ENCODE peak calls at places on chromosome 19, in four cellular contexts. P, O, G and I are unnamed samples.

GRCh38 chr19:328025-328505 is 16.5 kb downstream of the MIER2 start:
- DNase-seq in P (no peak), O (no peak), G (no peak), I (no peak)

GRCh38 chr19:41321600-41322270 is 11.8 kb downstream of the CCDC97 start:
- DNase-seq in P (no peak), O (no peak), G (peak; percentile 59), I (peak; percentile 85)

GRCh38 chr19:801030-801860 is 4.0 kb downstream of the PTBP1 start:
- DNase-seq in P (peak; percentile 90), O (peak; percentile 88), G (peak; percentile 59), I (peak; percentile 8)

GRCh38 chr19:57641715-57642234 is 8.8 kb downstream of the ZNF211 start:
- DNase-seq in P (no peak), O (no peak), G (no peak), I (no peak)

GRCh38 chr19:2969104-2969504 is 8.3 kb upstream of the TLE6 start:
- DNase-seq in P (no peak), O (peak; percentile 68), G (peak; percentile 77), I (peak; percentile 88)

GRCh38 chr19:771332-771785 is 20.4 kb downstream of the MISP start:
- DNase-seq in P (no peak), O (no peak), G (no peak), I (peak; percentile 73)

GRCh38 chr19:5059191-5059579 is 90.3 kb downstream of the KDM4B start:
- DNase-seq in P (no peak), O (no peak), G (no peak), I (no peak)

GRCh38 chr19:8158411-8159074 is 9.2 kb upstream of the FBN3 start:
- DNase-seq in P (no peak), O (no peak), G (no peak), I (peak; percentile 89)

GRCh38 chr19:50638576-50638975 is 1.1 kb downstream of the SYT3 start:
- DNase-seq in P (no peak), O (no peak), G (no peak), I (no peak)
- H3K27ac ChIP-seq in P (no peak overlapping the region), O (no peak overlapping the region), G (no peak overlapping the region), I (no peak overlapping the region)

GRCh38 chr19:31392514-31392913 is 43.3 kb upstream of the TSHZ3 start:
- DNase-seq in P (no peak), O (no peak), G (no peak), I (no peak)

GRCh38 chr19:31387662-31388175 is 38.5 kb upstream of the TSHZ3 start:
- DNase-seq in P (no peak), O (no peak), G (no peak), I (no peak)

GRCh38 chr19:31390721-31391120 is 41.5 kb upstream of the TSHZ3 start:
- DNase-seq in P (no peak), O (no peak), G (no peak), I (no peak)

GRCh38 chr19:31391518-31391917 is 42.3 kb upstream of the TSHZ3 start:
- DNase-seq in P (no peak), O (no peak), G (no peak), I (no peak)

GRCh38 chr19:31389874-31390273 is 40.6 kb upstream of the TSHZ3 start:
- DNase-seq in P (no peak), O (no peak), G (no peak), I (no peak)
- H3K36me3 ChIP-seq in P (no peaks in the 10 kb centered on the region), O (no peaks in the 10 kb centered on the region), G (no peaks in the 10 kb centered on the region), I (no peaks in the 10 kb centered on the region)

GRCh38 chr19:52635786-52636570 is 2.2 kb downstream of the ZNF83 start:
- DNase-seq in P (no peak), O (no peak), G (no peak), I (no peak)

GRCh38 chr19:52640916-52641315 is 2.8 kb upstream of the ZNF83 start:
- DNase-seq in P (no peak), O (no peak), G (no peak), I (no peak)

GRCh38 chr19:52638601-52639000 is 446 bp upstream of the ZNF83 start:
- DNase-seq in P (peak; percentile 56), O (peak; percentile 22), G (no peak), I (no peak)

DNA sequence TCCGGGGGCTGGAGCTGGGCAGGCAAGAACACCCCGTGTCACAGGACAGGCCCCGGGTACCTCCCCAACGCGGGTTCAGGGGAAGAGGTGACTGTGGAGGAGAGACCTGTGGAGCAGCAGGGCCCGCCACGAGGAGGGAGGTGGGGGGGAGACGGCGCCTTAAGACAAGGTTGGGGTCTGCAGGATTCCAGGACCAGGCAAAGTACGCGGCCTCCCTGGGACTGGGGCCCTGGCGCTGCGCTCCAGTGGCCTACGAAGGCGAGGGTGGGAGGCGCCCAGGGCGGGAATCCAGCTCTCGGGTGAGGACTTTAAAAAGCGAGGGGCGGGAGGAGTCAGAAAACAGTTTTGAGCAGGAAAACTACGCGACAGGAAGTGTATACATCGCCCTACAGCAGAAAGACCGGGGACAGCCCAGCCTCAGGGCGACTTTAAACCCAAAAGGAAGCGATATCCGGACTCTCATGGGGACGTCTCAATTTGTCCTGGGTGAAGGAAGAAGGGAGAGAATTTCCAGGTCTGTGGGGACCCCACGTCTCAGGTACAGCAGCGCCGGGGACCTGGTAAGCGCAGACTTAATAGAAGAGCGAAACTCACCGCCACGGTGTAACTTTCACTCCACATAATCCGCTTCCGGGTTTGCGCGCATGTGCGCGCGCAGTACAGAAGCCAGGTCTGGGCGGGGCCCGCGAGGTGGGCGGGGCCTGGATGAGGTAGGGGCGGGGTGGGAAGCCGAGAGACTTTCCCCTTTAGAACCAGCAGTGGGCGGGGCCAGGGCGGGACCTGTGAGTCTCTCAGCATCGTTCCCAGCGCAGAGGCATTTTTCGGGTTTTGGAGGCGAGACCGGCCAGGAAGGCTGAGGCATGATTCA is at the start of gene ZNF83:
- DNase-seq in P (peak; percentile 99), O (peak; percentile 97), G (peak; percentile 95), I (peak; percentile 97)
- H3K27ac ChIP-seq in P (no peak within 1 kb of the TSS), O (peak within 1 kb of the TSS; percentile 86), G (peak within 1 kb of the TSS; percentile 85), I (peak within 1 kb of the TSS; percentile 69)

GRCh38 chr19:10817291-10818038 is 18.5 kb downstream of the TMED1 start:
- DNase-seq in P (peak; percentile 89), O (no peak), G (peak; percentile 86), I (peak; percentile 96)
- H3K36me3 ChIP-seq in P (peaks cover 3% of the 10 kb centered on the region), O (peaks cover 97% of the 10 kb centered on the region), G (no peaks in the 10 kb centered on the region), I (peaks cover 23% of the 10 kb centered on the region)

GRCh38 chr19:38673030-38673429 is 25.6 kb downstream of the ACTN4 start:
- DNase-seq in P (peak; percentile 12), O (no peak), G (no peak), I (no peak)

GRCh38 chr19:38675611-38676010 is 28.2 kb downstream of the ACTN4 start:
- DNase-seq in P (peak; percentile 38), O (no peak), G (no peak), I (no peak)

GRCh38 chr19:38676878-38677646 is 29.6 kb downstream of the ACTN4 start:
- DNase-seq in P (peak; percentile 30), O (no peak), G (no peak), I (no peak)

GRCh38 chr19:38676023-38676877 is 28.8 kb downstream of the ACTN4 start:
- DNase-seq in P (peak; percentile 49), O (no peak), G (no peak), I (no peak)

DNA sequence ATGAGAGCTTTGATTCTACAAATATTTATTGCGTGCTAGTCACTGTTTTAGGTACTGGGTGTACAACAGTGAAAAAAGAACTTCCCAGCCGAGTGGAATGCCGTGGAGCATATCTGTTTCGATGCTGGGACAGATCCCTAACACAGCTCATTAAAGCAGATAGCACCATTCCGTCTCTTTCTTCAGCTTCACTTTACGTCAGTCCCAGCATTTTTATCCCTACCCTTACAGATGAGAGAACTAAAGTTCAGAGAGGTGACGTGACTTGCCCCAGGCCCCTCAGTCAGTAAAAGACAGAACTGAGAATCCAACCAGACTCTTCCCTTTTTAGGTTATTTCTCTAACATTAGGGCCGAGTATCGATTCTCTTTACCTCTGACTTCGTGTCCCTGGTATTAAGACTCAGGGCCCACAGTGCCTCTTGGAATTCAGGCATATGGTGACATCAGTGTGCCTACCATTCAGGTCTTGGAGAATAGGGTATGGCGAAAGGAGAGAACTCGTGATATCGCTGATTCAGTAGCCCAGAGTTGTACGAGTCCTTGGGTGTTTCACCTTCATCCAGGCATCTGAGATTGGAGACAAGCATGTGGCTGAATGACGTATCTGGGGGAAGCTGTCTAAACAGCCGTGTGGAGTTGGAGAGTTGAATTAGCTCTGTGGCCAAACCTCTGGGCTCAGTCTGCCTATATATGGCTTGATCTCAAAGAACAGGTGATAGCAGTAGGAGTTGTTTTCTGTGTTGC is 27.1 kb downstream of the ACTN4 start:
- DNase-seq in P (peak; percentile 32), O (no peak), G (no peak), I (peak; percentile 65)
- H3K27ac ChIP-seq in P (peak overlapping the region; percentile 94), O (peak overlapping the region; percentile 91), G (peak overlapping the region; percentile 95), I (peak overlapping the region; percentile 94)

GRCh38 chr19:3981373-3981735 is 3.9 kb downstream of the EEF2 start:
- DNase-seq in P (no peak), O (no peak), G (no peak), I (no peak)
- H3K36me3 ChIP-seq in P (peaks cover 48% of the 10 kb centered on the region), O (peaks cover 82% of the 10 kb centered on the region), G (no peaks in the 10 kb centered on the region), I (peaks cover 75% of the 10 kb centered on the region)

GRCh38 chr19:17346109-17346671 is 8.8 kb downstream of the GTPBP3 start:
- DNase-seq in P (peak; percentile 82), O (peak; percentile 79), G (peak; percentile 82), I (peak; percentile 77)
- H3K27ac ChIP-seq in P (no peak overlapping the region), O (peak overlapping the region; percentile 70), G (peak overlapping the region; percentile 54), I (no peak overlapping the region)